ENCODE peak calls at places on chromosomes 12 and 14, in six cellular contexts. H is right lobe of liver, A is PC-9, Q is NB4, U is mucosa of descending colon, K is brain microvascular endothelial cell. S is an unnamed sample.

GRCh38 chr12:113693693-113694092 is 222.0 kb upstream of the LHX5 start:
- DNase-seq in H (no peak), A (no peak), Q (no peak), U (no peak), K (no peak), S (no peak)

GRCh38 chr12:15698377-15698867 is 90.8 kb downstream of the EPS8 start:
- DNase-seq in H (no peak), A (no peak), Q (peak), U (peak), K (no peak), S (no peak)

GRCh38 chr12:100661300-100661951 is 87.9 kb downstream of the GAS2L3 start:
- DNase-seq in H (no peak), A (no peak), Q (no peak), U (no peak), K (peak), S (no peak)

GRCh38 chr12:53585726-53586125 is 40.5 kb downstream of the ATF7 start:
- DNase-seq in H (no peak), A (no peak), Q (no peak), U (no peak), K (no peak), S (no peak)

GRCh38 chr12:53036802-53037201 is 13.1 kb upstream of the TNS2 start:
- DNase-seq in H (no peak), A (no peak), Q (no peak), U (no peak), K (no peak), S (no peak)

GRCh38 chr12:98084391-98084790 is 431.0 kb upstream of the TMPO start:
- DNase-seq in H (no peak), A (no peak), Q (no peak), U (no peak), K (no peak), S (no peak)

GRCh38 chr12:41468756-41469155 is 280.6 kb downstream of the PDZRN4 start:
- DNase-seq in H (no peak), A (no peak), Q (no peak), U (no peak), K (no peak), S (no peak)

GRCh38 chr12:286531-287300 is 24.1 kb upstream of the SLC6A13 start:
- DNase-seq in H (no peak), A (no peak), Q (no peak), U (no peak), K (no peak), S (no peak)

GRCh38 chr14:87864356-87865230 is 128.4 kb downstream of the GALC start:
- DNase-seq in H (no peak), A (no peak), Q (no peak), U (no peak), K (no peak), S (no peak)

GRCh38 chr14:99754141-99755067 is 38.8 kb upstream of the EML1 start:
- DNase-seq in H (no peak), A (no peak), Q (no peak), U (no peak), K (no peak), S (no peak)

GRCh38 chr12:43763769-43764168 is 5.0 kb downstream of the IRAK4 start:
- DNase-seq in H (no peak), A (no peak), Q (no peak), U (no peak), K (no peak), S (no peak)

GRCh38 chr12:68896881-68897540 is 36.0 kb downstream of the CPM start:
- DNase-seq in H (no peak), A (no peak), Q (peak), U (no peak), K (no peak), S (no peak)

GRCh38 chr12:26691234-26691970 is 141.6 kb downstream of the ITPR2 start:
- DNase-seq in H (no peak), A (peak), Q (peak), U (no peak), K (peak), S (peak)

GRCh38 chr12:48773686-48774085 is 15.2 kb downstream of the ADCY6 start:
- DNase-seq in H (no peak), A (no peak), Q (no peak), U (no peak), K (no peak), S (no peak)

GRCh38 chr14:74792249-74793039 is 29.3 kb downstream of the YLPM1 start:
- DNase-seq in H (no peak), A (no peak), Q (no peak), U (no peak), K (no peak), S (no peak)

GRCh38 chr12:109289004-109289403 is 20.1 kb downstream of the FOXN4 start:
- DNase-seq in H (no peak), A (no peak), Q (no peak), U (no peak), K (no peak), S (no peak)

GRCh38 chr14:105107351-105107750 is 42.1 kb upstream of the GPR132 start:
- DNase-seq in H (no peak), A (no peak), Q (no peak), U (no peak), K (no peak), S (no peak)

GRCh38 chr12:91058821-91059220 is 997 bp upstream of the KERA start:
- DNase-seq in H (no peak), A (no peak), Q (no peak), U (no peak), K (no peak), S (no peak)

GRCh38 chr14:77025744-77026165 is 2.8 kb downstream of the IRF2BPL start:
- DNase-seq in H (no peak), A (peak), Q (no peak), U (no peak), K (no peak), S (no peak)

GRCh38 chr12:63095369-63095967 is 55.5 kb downstream of the AVPR1A start:
- DNase-seq in H (peak), A (no peak), Q (no peak), U (no peak), K (no peak), S (no peak)

GRCh38 chr12:63098851-63099250 is 52.1 kb downstream of the AVPR1A start:
- DNase-seq in H (no peak), A (no peak), Q (peak), U (no peak), K (peak), S (no peak)

GRCh38 chr12:63090716-63091115 is 60.3 kb downstream of the AVPR1A start:
- DNase-seq in H (no peak), A (no peak), Q (no peak), U (no peak), K (no peak), S (no peak)

GRCh38 chr12:63093711-63094110 is 57.3 kb downstream of the AVPR1A start:
- DNase-seq in H (no peak), A (no peak), Q (no peak), U (no peak), K (peak), S (no peak)

GRCh38 chr12:63093084-63093483 is 57.9 kb downstream of the AVPR1A start:
- DNase-seq in H (no peak), A (no peak), Q (no peak), U (no peak), K (no peak), S (no peak)
- H3K4me3 ChIP-seq in H (no peak), A (no peak), Q (no peak), U (no peak), K (no peak), S (no peak)

GRCh38 chr14:91374897-91375747 is 42.5 kb downstream of the CCDC88C start:
- DNase-seq in H (no peak), A (no peak), Q (no peak), U (no peak), K (no peak), S (no peak)
- H3K4me3 ChIP-seq in H (no peak), A (no peak), Q (no peak), U (no peak), K (no peak), S (no peak)

GRCh38 chr12:47110706-47111391 is 31.1 kb upstream of the AMIGO2 start:
- DNase-seq in H (no peak), A (no peak), Q (no peak), U (no peak), K (no peak), S (no peak)

GRCh38 chr12:47112679-47113078 is 32.9 kb upstream of the AMIGO2 start:
- DNase-seq in H (no peak), A (no peak), Q (no peak), U (no peak), K (no peak), S (no peak)

GRCh38 chr12:47110011-47110541 is 30.3 kb upstream of the AMIGO2 start:
- DNase-seq in H (no peak), A (no peak), Q (no peak), U (no peak), K (no peak), S (no peak)

GRCh38 chr12:47111854-47112253 is 32.1 kb upstream of the AMIGO2 start:
- DNase-seq in H (no peak), A (no peak), Q (no peak), U (no peak), K (no peak), S (no peak)

GRCh38 chr12:47111392-47111778 is 31.6 kb upstream of the AMIGO2 start:
- DNase-seq in H (no peak), A (no peak), Q (no peak), U (no peak), K (no peak), S (no peak)
- H3K4me3 ChIP-seq in H (no peak), A (no peak), Q (no peak), U (no peak), K (no peak), S (no peak)

GRCh38 chr14:96126783-96127271 is 77.8 kb upstream of the BDKRB2 start:
- DNase-seq in H (no peak), A (no peak), Q (no peak), U (no peak), K (no peak), S (no peak)
- H3K4me3 ChIP-seq in H (no peak), A (no peak), Q (no peak), U (no peak), K (no peak), S (no peak)